ENCODE peak calls at places on chromosomes 6 and 20, in four cellular contexts. K is colonic mucosa, N is HepG2, B is SK-N-SH. E is an unnamed sample. For H3K27me3, the result is how much of the 10 kb centered on the place peaks cover.

GRCh38 chr20:2042400-2042799 is 48.5 kb upstream of the PDYN start:
- DNase-seq in K (no peak), N (no peak), B (no peak), E (no peak)

GRCh38 chr6:82095091-82095490 is 152.5 kb downstream of the IBTK start:
- DNase-seq in K (no peak), N (no peak), B (no peak), E (no peak)

GRCh38 chr6:153032255-153032882 is 29.9 kb upstream of the MTRF1L start:
- DNase-seq in K (no peak), N (peak), B (peak), E (no peak)

GRCh38 chr20:36676701-36677421 is 30.9 kb upstream of the SLA2 start:
- DNase-seq in K (no peak), N (peak), B (no peak), E (peak)

GRCh38 chr6:44150317-44150917 is 8.2 kb upstream of the CAPN11 start:
- DNase-seq in K (no peak), N (no peak), B (no peak), E (no peak)

GRCh38 chr6:711925-712324 is 19.0 kb upstream of the EXOC2 start:
- DNase-seq in K (no peak), N (no peak), B (no peak), E (no peak)

GRCh38 chr6:141169419-141169818 is 963.3 kb upstream of the GJE1 start:
- DNase-seq in K (no peak), N (no peak), B (no peak), E (no peak)

GRCh38 chr6:53984163-53984562 is 127.1 kb upstream of the MLIP start:
- DNase-seq in K (no peak), N (peak), B (no peak), E (no peak)

GRCh38 chr6:40251609-40252008 is 317.3 kb upstream of the MOCS1 start:
- DNase-seq in K (no peak), N (no peak), B (no peak), E (no peak)

GRCh38 chr6:13990830-13991229 is 66.1 kb downstream of the RNF182 start:
- DNase-seq in K (no peak), N (no peak), B (no peak), E (no peak)

GRCh38 chr20:57251344-57251743 is 15.1 kb downstream of the BMP7 start:
- DNase-seq in K (no peak), N (no peak), B (no peak), E (peak)

GRCh38 chr6:83431545-83432165 is 804 bp upstream of the ME1 start:
- DNase-seq in K (peak), N (no peak), B (no peak), E (no peak)

GRCh38 chr20:6848992-6849391 is 81.5 kb downstream of the BMP2 start:
- DNase-seq in K (no peak), N (no peak), B (no peak), E (peak)

GRCh38 chr20:47576516-47577033 is 74.9 kb downstream of the NCOA3 start:
- DNase-seq in K (peak), N (peak), B (peak), E (peak)

GRCh38 chr6:54291738-54292137 is 16.5 kb upstream of the TINAG start:
- DNase-seq in K (no peak), N (no peak), B (no peak), E (no peak)

GRCh38 chr6:141682391-141682790 is 450.3 kb upstream of the GJE1 start:
- DNase-seq in K (no peak), N (no peak), B (no peak), E (no peak)

GRCh38 chr6:138528986-138529385 is 29.7 kb upstream of the NHSL1 start:
- DNase-seq in K (no peak), N (no peak), B (no peak), E (no peak)

GRCh38 chr6:106773956-106774629 is 144.7 kb downstream of the QRSL1 start:
- DNase-seq in K (no peak), N (no peak), B (peak), E (no peak)
- H3K9ac ChIP-seq in K (no peak), N (no peak), B (no peak), E (no peak)

DNA sequence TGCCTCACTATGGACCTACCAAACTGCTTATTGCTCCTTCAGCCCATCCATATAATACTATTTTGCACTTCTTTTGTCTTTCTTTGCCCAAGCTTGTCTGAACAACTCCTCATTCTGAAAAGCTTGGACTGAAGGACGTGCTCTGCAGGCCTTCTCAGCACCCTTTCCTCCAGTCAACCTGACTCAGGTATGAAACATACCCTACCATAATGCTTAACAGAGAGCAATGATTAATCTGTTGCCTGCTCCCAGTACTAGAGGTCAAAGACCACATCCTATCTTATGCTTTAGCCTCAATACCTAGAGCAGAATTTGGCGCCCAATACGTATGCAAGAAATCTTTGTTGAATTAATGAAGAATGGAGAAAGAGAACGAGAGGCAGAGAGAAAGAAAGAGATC is 55.2 kb downstream of the ATXN1 start:
- DNase-seq in K (no peak), N (no peak), B (no peak), E (no peak)
- H3K4me3 ChIP-seq in K (no peak), N (no peak), B (no peak), E (no peak)

DNA sequence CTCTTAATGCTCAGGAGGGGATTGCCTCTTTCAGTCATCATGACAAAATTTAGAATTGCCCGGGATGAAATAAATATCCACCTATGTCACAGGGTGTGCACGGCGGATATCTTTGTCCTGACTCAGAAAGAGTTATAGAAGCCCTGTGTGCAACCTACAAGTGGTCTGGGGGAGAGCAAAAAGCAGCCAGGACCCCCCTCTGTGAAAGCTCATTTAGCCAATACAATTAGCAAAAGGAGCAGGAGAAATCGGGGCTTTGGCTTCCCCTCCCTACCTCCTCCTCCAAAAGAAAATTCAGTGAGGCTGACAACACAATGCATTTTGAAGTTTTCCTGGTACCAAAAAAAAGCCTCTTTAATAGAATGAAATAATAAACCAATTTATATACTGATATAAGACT is 21.8 kb downstream of the FOXA2 start:
- DNase-seq in K (no peak), N (no peak), B (no peak), E (peak)
- H3K27me3 ChIP-seq in K (under half), N (under half), B (under half), E (under half)

DNA sequence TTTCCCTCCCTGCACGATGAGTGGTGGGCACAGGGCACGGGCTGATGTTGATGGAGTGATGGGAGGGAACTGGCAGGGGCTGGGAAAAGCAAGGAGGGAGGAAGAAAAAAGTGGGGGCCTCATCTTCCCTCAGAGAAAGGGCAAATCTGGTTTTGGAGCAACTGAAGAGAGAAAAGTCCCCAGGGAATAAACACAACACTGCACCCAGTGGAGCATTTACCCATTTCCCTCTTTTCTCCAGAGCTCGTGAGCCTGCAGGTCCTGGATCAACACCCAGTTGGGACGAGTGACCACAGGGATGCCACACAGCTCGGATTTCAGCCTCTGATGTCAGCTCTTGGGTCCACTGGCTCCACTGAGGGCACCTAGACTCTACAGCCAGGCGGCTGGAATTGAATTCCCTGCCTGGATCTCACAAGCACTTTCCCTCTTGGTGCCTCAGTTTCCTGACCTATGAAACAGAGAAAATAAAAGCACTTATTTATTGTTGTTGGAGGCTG is 11.4 kb downstream of the MICA start:
- DNase-seq in K (no peak), N (no peak), B (no peak), E (no peak)
- H3K9ac ChIP-seq in K (no peak), N (no peak), B (no peak), E (no peak)

GRCh38 chr20:9506337-9506821 is 8.0 kb upstream of the LAMP5 start:
- DNase-seq in K (no peak), N (no peak), B (no peak), E (peak)
- H3K4me3 ChIP-seq in K (no peak), N (no peak), B (no peak), E (no peak)

GRCh38 chr20:52105045-52105572 is 86.5 kb downstream of the ZFP64 start:
- DNase-seq in K (no peak), N (no peak), B (peak), E (peak)
- H3K27me3 ChIP-seq in K (under half), N (under half), B (under half), E (half or more)

DNA sequence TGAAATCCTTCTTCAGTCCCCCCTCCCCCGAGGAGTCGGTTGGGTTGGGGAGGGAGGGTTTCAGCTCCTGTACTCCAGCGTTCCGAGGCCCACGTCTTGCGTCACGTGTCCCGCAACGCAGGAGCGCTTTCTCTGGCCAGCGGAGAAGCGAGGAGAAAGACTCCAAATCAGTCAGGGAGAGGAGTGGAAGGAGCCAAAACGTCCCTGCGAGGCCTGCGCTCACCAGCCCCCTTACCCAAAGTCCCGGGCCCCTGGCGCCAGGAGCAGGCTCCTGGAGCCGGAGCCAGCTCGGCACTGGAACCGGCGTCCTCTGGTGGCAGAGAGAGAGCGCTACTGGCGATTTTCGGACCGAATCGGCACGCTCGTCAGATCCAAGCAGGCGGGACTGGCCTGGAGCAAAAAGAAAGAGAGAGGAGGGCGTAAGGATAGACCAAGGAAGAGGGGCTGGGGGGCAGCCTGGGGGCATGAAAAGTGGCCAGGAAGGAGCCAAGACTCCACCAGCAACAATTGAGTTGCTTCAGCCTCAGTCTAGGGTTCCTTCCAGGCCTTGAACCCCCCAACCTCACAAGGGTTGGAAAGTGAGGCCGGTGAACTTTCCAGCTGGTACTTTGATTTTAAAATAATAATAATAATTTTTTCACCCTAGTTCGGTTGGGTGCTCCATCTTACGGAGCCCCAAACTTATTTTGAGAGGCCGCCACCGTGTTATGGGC is at the start of gene GNAS:
- DNase-seq in K (peak), N (peak), B (peak), E (peak)
- H3K9ac ChIP-seq in K (no peak), N (no peak), B (no peak), E (no peak)

GRCh38 chr6:56667336-56667735 is 24.6 kb upstream of the DST start:
- DNase-seq in K (no peak), N (no peak), B (no peak), E (no peak)
- H3K4me3 ChIP-seq in K (no peak), N (no peak), B (no peak), E (no peak)

GRCh38 chr20:59439243-59439642 is 138.8 kb downstream of the EDN3 start:
- DNase-seq in K (no peak), N (no peak), B (no peak), E (no peak)
- H3K27me3 ChIP-seq in K (under half), N (half or more), B (under half), E (under half)